ENCODE peak calls at places on chromosomes 12 and 14, in nine cellular contexts. X is fibroblast of the aortic adventitia, Q is PC-3, G is tibial artery, N is tibial nerve, R is psoas muscle, O is fibroblast of villous mesenchyme, Y is vagina, A is lower leg skin. E is an unnamed sample.

GRCh38 chr12:34363050-34363673 is 340.9 kb downstream of the ALG10 start:
- DNase-seq in Y (no peak), R (no peak), X (no peak), Q (peak; percentile 26), G (no peak), O (no peak), A (no peak), N (no peak), E (no peak)

GRCh38 chr12:1594045-1594294 is 411 bp downstream of the FBXL14 start:
- DNase-seq in X (no peak), Y (no peak), G (peak; percentile 59), R (peak; percentile 84), O (peak; percentile 63), A (no peak), N (no peak), Q (peak; percentile 62), E (no peak)

GRCh38 chr12:106840217-106840616 is 65.7 kb downstream of the RIC8B start:
- DNase-seq in R (no peak), O (peak; percentile 87), Q (peak; percentile 50), X (peak; percentile 79), N (no peak), A (no peak), Y (no peak), G (no peak), E (no peak)

GRCh38 chr14:39268393-39268792 is 34.7 kb downstream of the MIA2 start:
- DNase-seq in N (no peak), R (no peak), O (peak; percentile 36), Q (peak; percentile 16), X (peak; percentile 40), Y (no peak), A (no peak), G (no peak), E (no peak)

GRCh38 chr14:95533391-95533821 is 1.4 kb upstream of the GLRX5 start:
- DNase-seq in Y (no peak), R (no peak), Q (peak; percentile 30), X (peak; percentile 51), O (peak; percentile 69), A (no peak), G (no peak), N (no peak), E (no peak)

GRCh38 chr14:49240383-49240782 is 345.8 kb downstream of the RPS29 start:
- DNase-seq in Y (no peak), R (no peak), Q (peak; percentile 68), N (no peak), X (no peak), G (no peak), A (no peak), O (no peak), E (no peak)

GRCh38 chr12:30980886-30981662 is 54.5 kb downstream of the TSPAN11 start:
- DNase-seq in Y (no peak), Q (no peak), A (no peak), O (no peak), G (no peak), X (no peak), N (no peak), R (no peak), E (no peak)

GRCh38 chr12:99277988-99278387 is 369.6 kb upstream of the GARIN6 start:
- DNase-seq in A (no peak), X (no peak), O (no peak), Y (no peak), N (no peak), G (no peak), Q (no peak), R (no peak), E (no peak)

GRCh38 chr14:26719514-26719913 is 121.7 kb upstream of the NOVA1 start:
- DNase-seq in N (no peak), R (no peak), X (peak; percentile 69), A (no peak), G (no peak), Y (no peak), Q (peak; percentile 86), O (peak; percentile 16), E (no peak)

GRCh38 chr12:15863984-15864383 is 18.2 kb upstream of the STRAP start:
- DNase-seq in A (no peak), Q (no peak), Y (no peak), R (no peak), N (no peak), O (no peak), X (no peak), G (no peak), E (no peak)

DNA sequence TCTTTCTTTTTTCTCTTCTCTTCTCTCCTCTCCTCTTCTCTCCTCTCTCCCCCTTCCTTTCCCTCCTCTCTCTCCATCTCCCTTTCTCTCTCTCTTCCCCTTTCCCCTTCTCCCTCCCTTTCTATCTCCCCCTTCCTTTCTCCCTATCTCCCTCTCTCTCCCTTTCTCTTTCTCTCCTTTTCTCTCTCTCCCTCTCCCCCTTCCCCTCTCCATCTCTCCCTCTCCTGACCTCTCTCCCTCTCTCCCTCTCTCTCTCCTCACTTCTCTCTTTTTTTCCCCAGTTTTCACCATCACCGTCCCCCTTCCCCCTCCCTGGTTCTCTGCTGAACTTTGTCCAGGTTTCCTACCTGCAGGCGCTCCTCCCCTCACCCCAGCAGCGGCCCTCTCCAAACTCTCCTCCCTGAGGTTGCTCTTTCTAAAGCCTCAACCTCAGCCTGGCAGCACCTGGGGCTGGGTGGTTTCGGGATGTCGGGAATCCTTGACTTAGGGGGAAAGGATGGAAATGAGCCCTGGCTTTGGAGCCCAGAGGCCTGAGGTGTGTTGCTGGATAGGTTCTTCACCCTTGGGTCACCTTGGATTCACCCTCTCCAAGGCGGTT is 14.7 kb upstream of the TBX3 start:
- DNase-seq in N (no peak), R (no peak), G (no peak), X (no peak), O (no peak), Q (no peak), Y (no peak), A (no peak), E (no peak)
- H3K4me3 ChIP-seq in N (no peak overlapping the region), R (no peak overlapping the region), G (no peak overlapping the region), X (no peak overlapping the region), O (peak overlapping the region; percentile 55), Q (no peak overlapping the region), Y (peak overlapping the region; percentile 40), A (no peak overlapping the region), E (peak overlapping the region; percentile 18)

DNA sequence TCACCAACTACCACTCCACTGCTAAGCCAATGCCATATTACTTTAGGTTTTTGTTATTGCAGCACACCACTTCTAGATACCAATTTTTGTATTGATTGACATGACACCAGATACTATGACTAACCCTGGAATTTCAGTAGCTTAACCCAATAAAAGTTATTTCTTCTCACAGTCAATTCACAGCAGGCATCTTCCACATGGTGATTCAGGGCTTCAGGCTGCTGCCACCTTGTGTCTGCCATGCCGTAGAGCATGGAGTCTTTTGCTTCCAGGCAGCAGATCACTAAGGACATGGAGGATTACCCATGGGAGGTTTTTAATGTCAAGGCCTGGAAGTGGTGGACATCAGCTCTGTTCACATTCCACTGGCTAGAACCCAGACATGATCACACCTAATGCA is 56.4 kb upstream of the LTA4H start:
- DNase-seq in Q (peak; percentile 40), R (no peak), X (no peak), N (no peak), A (no peak), Y (no peak), G (no peak), O (no peak), E (no peak)
- TF ChIP-seq CTCF in Q (peak; percentile 59), R (no peak), X (no peak), N (no peak), A (no peak), Y (no peak), G (no peak), O (no peak), E (no peak)

GRCh38 chr12:115355301-115355700 is 671.3 kb upstream of the TBX3 start:
- DNase-seq in X (no peak), Y (no peak), G (no peak), Q (peak; percentile 25), R (no peak), N (no peak), A (no peak), O (no peak), E (no peak)

GRCh38 chr12:115353467-115353866 is 669.5 kb upstream of the TBX3 start:
- DNase-seq in R (no peak), Y (no peak), A (no peak), X (no peak), G (no peak), N (no peak), Q (no peak), O (no peak), E (no peak)

GRCh38 chr12:115354476-115354890 is 670.5 kb upstream of the TBX3 start:
- DNase-seq in N (no peak), X (no peak), O (no peak), G (no peak), R (no peak), Y (no peak), Q (no peak), A (no peak), E (no peak)

GRCh38 chr12:115351513-115352077 is 667.6 kb upstream of the TBX3 start:
- DNase-seq in Q (no peak), A (no peak), Y (no peak), X (peak; percentile 84), G (no peak), R (no peak), N (no peak), O (peak; percentile 85), E (no peak)

GRCh38 chr12:115354007-115354452 is 670.1 kb upstream of the TBX3 start:
- DNase-seq in Y (no peak), R (peak; percentile 66), G (peak; percentile 89), X (peak; percentile 98), A (peak; percentile 95), Q (peak; percentile 98), N (peak; percentile 75), O (peak; percentile 96), E (peak; percentile 88)
- H3K4me3 ChIP-seq in Y (peak overlapping the region; percentile 42), R (no peak overlapping the region), G (peak overlapping the region; percentile 41), X (peak overlapping the region; percentile 65), A (no peak overlapping the region), Q (peak overlapping the region; percentile 68), N (no peak overlapping the region), O (peak overlapping the region; percentile 49), E (peak overlapping the region; percentile 22)

DNA sequence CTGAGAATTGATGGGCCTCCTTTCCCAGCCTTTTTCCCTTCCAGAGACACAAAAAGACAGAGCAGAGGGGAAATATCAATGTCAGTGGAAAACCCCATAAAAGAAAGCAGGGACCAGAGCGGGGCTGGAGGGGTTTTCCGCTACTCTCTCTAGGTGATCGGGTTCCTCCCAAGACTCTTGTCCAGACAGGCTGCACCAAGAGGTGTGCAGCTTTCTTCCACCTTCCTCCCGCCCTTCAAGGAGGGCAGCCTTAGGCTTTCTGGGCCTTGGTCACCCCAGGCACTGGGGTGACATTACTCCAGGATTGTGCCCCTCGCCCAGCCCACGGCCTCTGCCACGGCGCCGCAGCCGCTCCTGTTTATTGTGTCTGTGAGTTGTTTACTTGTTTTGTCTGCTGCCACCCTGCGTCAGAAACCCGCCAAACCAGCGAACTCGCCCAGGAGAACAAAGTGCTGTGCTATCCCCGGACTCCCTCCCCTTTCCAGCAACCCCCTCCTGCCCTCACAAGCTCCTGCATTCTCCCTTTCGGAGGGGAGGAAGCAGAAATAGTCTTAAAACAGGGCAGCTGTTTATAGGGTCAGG is 6.7 kb upstream of the HOXC6 start:
- DNase-seq in R (peak; percentile 85), X (no peak), O (no peak), Q (no peak), G (no peak), N (no peak), A (no peak), Y (no peak), E (no peak)
- TF ChIP-seq CTCF in R (peak; percentile 43), X (no peak), O (no peak), Q (peak; percentile 25), G (no peak), N (no peak), A (no peak), Y (no peak), E (no peak)

GRCh38 chr12:127145929-127146789 is 1120.8 kb upstream of the TMEM132C start:
- DNase-seq in R (peak; percentile 87), A (peak; percentile 88), N (peak; percentile 21), X (peak; percentile 67), Q (no peak), Y (no peak), G (no peak), O (peak; percentile 48), E (no peak)
- H3K4me3 ChIP-seq in R (peak overlapping the region; percentile 64), A (peak overlapping the region; percentile 0), N (peak overlapping the region; percentile 63), X (peak overlapping the region; percentile 73), Q (no peak overlapping the region), Y (peak overlapping the region; percentile 55), G (peak overlapping the region; percentile 39), O (peak overlapping the region; percentile 57), E (peak overlapping the region; percentile 43)